ENCODE peak calls at places on chromosome 4, in five cellular contexts. N, W, D, E and S are unnamed samples.

GRCh38 chr4:112517067-112517588 is 1.1 kb upstream of the NEUROG2 start:
- DNase-seq in E (no peak), W (no peak), N (no peak), D (no peak), S (no peak)

GRCh38 chr4:53019485-53020382 is 157.6 kb downstream of the RASL11B start:
- DNase-seq in D (peak; percentile 54), E (no peak), N (no peak), W (no peak), S (no peak)

GRCh38 chr4:73593631-73594241 is 26.5 kb downstream of the RASSF6 start:
- DNase-seq in W (peak; percentile 33), E (peak; percentile 58), N (no peak), D (peak; percentile 47), S (no peak)

GRCh38 chr4:48352793-48353192 is 11.5 kb downstream of the SLAIN2 start:
- DNase-seq in E (no peak), N (no peak), W (no peak), D (no peak), S (no peak)

GRCh38 chr4:63563288-63564014 is 845.8 kb downstream of the TECRL start:
- DNase-seq in E (peak; percentile 37), W (peak; percentile 48), N (no peak), D (no peak), S (no peak)

GRCh38 chr4:6772223-6772928 is 10.2 kb upstream of the KIAA0232 start:
- DNase-seq in E (no peak), N (no peak), D (peak; percentile 45), W (peak; percentile 22), S (no peak)

GRCh38 chr4:84952004-84952403 is 14.5 kb downstream of the WDFY3 start:
- DNase-seq in E (no peak), W (no peak), D (peak; percentile 22), N (peak; percentile 39), S (no peak)

GRCh38 chr4:304987-305680 is at the start of gene ZNF732:
- DNase-seq in N (no peak), E (peak; percentile 1), D (no peak), W (no peak), S (peak; percentile 3)

GRCh38 chr4:87574996-87575395 is 33.3 kb upstream of the DSPP start:
- DNase-seq in W (no peak), D (no peak), N (no peak), E (no peak), S (no peak)

GRCh38 chr4:112296949-112297483 is at the start of gene ALPK1:
- DNase-seq in N (peak; percentile 81), D (peak; percentile 83), W (no peak), E (no peak), S (peak; percentile 82)

GRCh38 chr4:168664242-168664897 is 167.5 kb downstream of the PALLD start:
- DNase-seq in N (no peak), E (no peak), W (no peak), D (no peak), S (no peak)

GRCh38 chr4:146243883-146244277 is 29.5 kb downstream of the REELD1 start:
- DNase-seq in D (no peak), W (no peak), E (no peak), N (no peak), S (no peak)

GRCh38 chr4:139461022-139461421 is 7.1 kb downstream of the RAB33B start:
- DNase-seq in N (no peak), W (no peak), E (no peak), D (no peak), S (no peak)

GRCh38 chr4:64144994-64145393 is 264.3 kb downstream of the TECRL start:
- DNase-seq in N (no peak), W (peak; percentile 19), D (peak; percentile 42), E (no peak), S (no peak)

GRCh38 chr4:8539661-8540060 is 40.5 kb upstream of the GPR78 start:
- DNase-seq in E (no peak), D (no peak), W (no peak), N (no peak), S (no peak)

GRCh38 chr4:111483375-111484169 is 661.7 kb upstream of the FAM241A start:
- DNase-seq in E (no peak), W (no peak), N (no peak), D (no peak), S (no peak)

GRCh38 chr4:163350672-163351071 is 7.0 kb downstream of the NPY5R start:
- DNase-seq in D (peak; percentile 32), W (no peak), N (no peak), E (no peak), S (no peak)

GRCh38 chr4:143512978-143513313 is 556 bp upstream of the SMARCA5 start:
- DNase-seq in W (no peak), E (no peak), D (no peak), N (no peak), S (no peak)

GRCh38 chr4:83503974-83504373 is 19.1 kb upstream of the ABRAXAS1 start:
- DNase-seq in W (no peak), E (no peak), N (no peak), D (no peak), S (no peak)

GRCh38 chr4:47287735-47288134 is 175.8 kb downstream of the COMMD8 start:
- DNase-seq in N (peak; percentile 42), E (no peak), W (no peak), D (no peak), S (no peak)